ENCODE peak calls at places on chromosomes 5 and 9, in five cellular contexts. One of them, this sample, is unnamed.

GRCh38 chr9:98359569-98359968 is 104.1 kb upstream of the TBC1D2 start:
- DNase-seq in IMR-90: no peak
- DNase-seq in H9: no peak
- DNase-seq in neuronal stem cell: no peak
- DNase-seq in trophoblast cell: no peak
- DNase-seq in this sample: no peak

GRCh38 chr5:57221049-57221568 is 47.2 kb downstream of the GPBP1 start:
- DNase-seq in trophoblast cell: peak; percentile 59
- DNase-seq in H9: no peak
- DNase-seq in IMR-90: peak; percentile 65
- DNase-seq in neuronal stem cell: peak; percentile 59
- DNase-seq in this sample: peak; percentile 75

GRCh38 chr9:134679616-134680392 is 38.2 kb downstream of the COL5A1 start:
- DNase-seq in IMR-90: no peak
- DNase-seq in trophoblast cell: no peak
- DNase-seq in H9: no peak
- DNase-seq in neuronal stem cell: no peak
- DNase-seq in this sample: no peak

GRCh38 chr5:131209506-131210191 is 38.9 kb downstream of the LYRM7 start:
- DNase-seq in IMR-90: no peak
- DNase-seq in neuronal stem cell: no peak
- DNase-seq in H9: no peak
- DNase-seq in trophoblast cell: no peak
- DNase-seq in this sample: no peak

GRCh38 chr5:88396635-88397285 is 128.1 kb upstream of the TMEM161B start:
- DNase-seq in IMR-90: no peak
- DNase-seq in neuronal stem cell: no peak
- DNase-seq in trophoblast cell: no peak
- DNase-seq in H9: no peak
- DNase-seq in this sample: no peak

GRCh38 chr9:95048225-95049087 is 269.1 kb downstream of the FANCC start:
- DNase-seq in IMR-90: no peak
- DNase-seq in trophoblast cell: peak; percentile 50
- DNase-seq in H9: peak; percentile 79
- DNase-seq in neuronal stem cell: peak; percentile 56
- DNase-seq in this sample: peak; percentile 68

GRCh38 chr5:148653271-148653839 is 972 bp downstream of the HTR4 start:
- DNase-seq in neuronal stem cell: no peak
- DNase-seq in IMR-90: no peak
- DNase-seq in trophoblast cell: no peak
- DNase-seq in H9: no peak
- DNase-seq in this sample: no peak

GRCh38 chr9:21096172-21096900 is 18.6 kb upstream of the IFNB1 start:
- DNase-seq in neuronal stem cell: no peak
- DNase-seq in IMR-90: peak; percentile 61
- DNase-seq in H9: no peak
- DNase-seq in trophoblast cell: peak; percentile 85
- DNase-seq in this sample: peak; percentile 78

GRCh38 chr5:133274597-133274935 is 222.8 kb downstream of the HSPA4 start:
- DNase-seq in trophoblast cell: no peak
- DNase-seq in IMR-90: no peak
- DNase-seq in H9: no peak
- DNase-seq in neuronal stem cell: peak; percentile 48
- DNase-seq in this sample: no peak

GRCh38 chr9:121926417-121926816 is 166.7 kb downstream of the TTLL11 start:
- DNase-seq in IMR-90: no peak
- DNase-seq in neuronal stem cell: no peak
- DNase-seq in H9: no peak
- DNase-seq in trophoblast cell: no peak
- DNase-seq in this sample: no peak

GRCh38 chr5:40514986-40515385 is 164.7 kb upstream of the PTGER4 start:
- DNase-seq in neuronal stem cell: no peak
- DNase-seq in IMR-90: no peak
- DNase-seq in trophoblast cell: no peak
- DNase-seq in H9: no peak
- DNase-seq in this sample: no peak

GRCh38 chr5:66742083-66742895 is 146.1 kb downstream of the MAST4 start:
- DNase-seq in trophoblast cell: no peak
- DNase-seq in neuronal stem cell: no peak
- DNase-seq in IMR-90: no peak
- DNase-seq in H9: peak; percentile 36
- DNase-seq in this sample: no peak

GRCh38 chr9:86052556-86053468 is 46.5 kb downstream of the GOLM1 start:
- DNase-seq in IMR-90: no peak
- DNase-seq in trophoblast cell: no peak
- DNase-seq in neuronal stem cell: no peak
- DNase-seq in H9: no peak
- DNase-seq in this sample: no peak

GRCh38 chr9:131010482-131011273 is 1.7 kb downstream of the LAMC3 start:
- DNase-seq in IMR-90: no peak
- DNase-seq in trophoblast cell: no peak
- DNase-seq in H9: no peak
- DNase-seq in neuronal stem cell: no peak
- DNase-seq in this sample: no peak

GRCh38 chr9:133869674-133870419 is 122.3 kb downstream of the VAV2 start:
- DNase-seq in IMR-90: no peak
- DNase-seq in H9: no peak
- DNase-seq in trophoblast cell: no peak
- DNase-seq in neuronal stem cell: no peak
- DNase-seq in this sample: no peak

GRCh38 chr5:135850231-135850630 is 15.8 kb downstream of the SLC25A48 start:
- DNase-seq in trophoblast cell: no peak
- DNase-seq in neuronal stem cell: no peak
- DNase-seq in IMR-90: no peak
- DNase-seq in H9: no peak
- DNase-seq in this sample: no peak

GRCh38 chr5:107391787-107392186 is 278.9 kb downstream of the EFNA5 start:
- DNase-seq in IMR-90: no peak
- DNase-seq in H9: no peak
- DNase-seq in neuronal stem cell: no peak
- DNase-seq in trophoblast cell: no peak
- DNase-seq in this sample: no peak

GRCh38 chr5:89698028-89698427 is 711.5 kb downstream of the CETN3 start:
- DNase-seq in neuronal stem cell: no peak
- DNase-seq in IMR-90: no peak
- DNase-seq in H9: no peak
- DNase-seq in trophoblast cell: no peak
- DNase-seq in this sample: no peak

GRCh38 chr9:21656776-21657637 is 145.4 kb upstream of the MTAP start:
- DNase-seq in H9: no peak
- DNase-seq in neuronal stem cell: no peak
- DNase-seq in trophoblast cell: no peak
- DNase-seq in IMR-90: peak; percentile 87
- DNase-seq in this sample: no peak

GRCh38 chr9:93952119-93952783 is 2.9 kb downstream of the BARX1 start:
- DNase-seq in IMR-90: no peak
- DNase-seq in neuronal stem cell: no peak
- DNase-seq in trophoblast cell: no peak
- DNase-seq in H9: no peak
- DNase-seq in this sample: no peak

GRCh38 chr9:34443976-34444375 is 14.4 kb downstream of the FAM219A start:
- DNase-seq in trophoblast cell: no peak
- DNase-seq in H9: no peak
- DNase-seq in neuronal stem cell: no peak
- DNase-seq in IMR-90: no peak
- DNase-seq in this sample: no peak

GRCh38 chr5:143551765-143552164 is 148.3 kb upstream of the NR3C1 start:
- DNase-seq in trophoblast cell: no peak
- DNase-seq in IMR-90: peak; percentile 67
- DNase-seq in H9: no peak
- DNase-seq in neuronal stem cell: no peak
- DNase-seq in this sample: no peak

GRCh38 chr9:72364679-72365524 is at the start of gene ZFAND5:
- DNase-seq in H9: peak; percentile 97
- DNase-seq in trophoblast cell: peak; percentile 98
- DNase-seq in neuronal stem cell: peak; percentile 95
- DNase-seq in IMR-90: peak; percentile 98
- DNase-seq in this sample: peak; percentile 99

GRCh38 chr5:34474573-34475021 is 181.5 kb upstream of the RAI14 start:
- DNase-seq in trophoblast cell: peak; percentile 31
- DNase-seq in neuronal stem cell: peak; percentile 52
- DNase-seq in H9: peak; percentile 56
- DNase-seq in IMR-90: peak; percentile 77
- DNase-seq in this sample: peak; percentile 66

GRCh38 chr9:23858234-23858633 is 32.2 kb upstream of the ELAVL2 start:
- DNase-seq in IMR-90: no peak
- DNase-seq in neuronal stem cell: no peak
- DNase-seq in trophoblast cell: no peak
- DNase-seq in H9: no peak
- DNase-seq in this sample: no peak

GRCh38 chr9:79300153-79300552 is 271.6 kb upstream of the TLE4 start:
- DNase-seq in trophoblast cell: no peak
- DNase-seq in neuronal stem cell: no peak
- DNase-seq in IMR-90: no peak
- DNase-seq in H9: no peak
- DNase-seq in this sample: no peak

GRCh38 chr9:38621434-38622082 is 1.2 kb upstream of the ANKRD18A start:
- DNase-seq in neuronal stem cell: peak; percentile 37
- DNase-seq in trophoblast cell: peak; percentile 27
- DNase-seq in IMR-90: no peak
- DNase-seq in H9: peak; percentile 51
- DNase-seq in this sample: no peak

DNA sequence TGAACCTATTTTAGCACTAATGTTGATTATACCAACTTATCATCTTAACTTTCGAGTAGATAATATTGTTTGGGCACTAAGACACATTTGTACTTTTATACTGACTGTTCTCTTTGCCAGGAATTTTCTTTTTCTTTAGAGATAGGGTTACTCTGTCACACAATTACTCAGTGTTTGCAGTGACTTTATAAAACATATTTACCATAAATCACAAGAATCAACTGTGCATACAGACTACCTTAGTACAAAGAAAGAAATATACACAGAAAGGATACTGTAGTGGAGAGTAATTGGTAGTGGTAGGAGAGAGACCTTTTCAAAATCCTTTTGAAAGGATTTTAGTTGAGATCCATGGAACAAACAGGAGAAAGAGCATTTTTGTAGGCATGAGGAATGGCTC is 40.3 kb downstream of the KIAA1958 start:
- DNase-seq in H9: no peak
- DNase-seq in neuronal stem cell: no peak
- DNase-seq in trophoblast cell: no peak
- DNase-seq in IMR-90: no peak
- DNase-seq in this sample: no peak
- H3K14ac ChIP-seq in H9: no peak overlapping the region
- H3K14ac ChIP-seq in neuronal stem cell: no peak overlapping the region
- H3K14ac ChIP-seq in trophoblast cell: no peak overlapping the region
- H3K14ac ChIP-seq in IMR-90: no peak overlapping the region
- H3K14ac ChIP-seq in this sample: no peak overlapping the region

GRCh38 chr5:180211761-180212035 is 2.7 kb upstream of the RASGEF1C start:
- DNase-seq in neuronal stem cell: no peak
- DNase-seq in H9: no peak
- DNase-seq in IMR-90: no peak
- DNase-seq in trophoblast cell: no peak
- DNase-seq in this sample: no peak

GRCh38 chr5:180212363-180213255 is 3.6 kb upstream of the RASGEF1C start:
- DNase-seq in neuronal stem cell: no peak
- DNase-seq in IMR-90: peak; percentile 1
- DNase-seq in H9: no peak
- DNase-seq in trophoblast cell: no peak
- DNase-seq in this sample: no peak

GRCh38 chr5:180214870-180215737 is 6.1 kb upstream of the RASGEF1C start:
- DNase-seq in IMR-90: no peak
- DNase-seq in H9: no peak
- DNase-seq in trophoblast cell: no peak
- DNase-seq in neuronal stem cell: no peak
- DNase-seq in this sample: no peak

GRCh38 chr5:180213657-180214207 is 4.7 kb upstream of the RASGEF1C start:
- DNase-seq in IMR-90: no peak
- DNase-seq in neuronal stem cell: no peak
- DNase-seq in trophoblast cell: no peak
- DNase-seq in H9: no peak
- DNase-seq in this sample: no peak

DNA sequence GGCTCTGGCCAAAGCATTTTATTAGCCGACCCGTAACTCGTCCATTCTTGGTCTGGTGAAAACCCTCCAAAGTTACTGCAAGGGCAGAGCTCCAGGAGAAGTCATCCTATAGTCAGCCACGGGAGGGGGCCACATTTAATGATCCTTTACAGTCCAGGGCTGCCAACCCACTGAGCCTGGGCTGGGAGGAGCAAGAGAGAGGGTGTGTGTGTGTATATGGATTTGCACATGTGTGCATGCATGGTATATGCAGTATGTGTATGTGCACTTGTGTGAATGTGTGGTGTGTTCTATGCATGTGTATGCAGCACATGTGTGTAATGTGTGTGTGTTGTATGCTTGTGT is 4.2 kb upstream of the RASGEF1C start:
- DNase-seq in trophoblast cell: no peak
- DNase-seq in neuronal stem cell: no peak
- DNase-seq in H9: no peak
- DNase-seq in IMR-90: no peak
- DNase-seq in this sample: no peak
- H3K14ac ChIP-seq in trophoblast cell: no peak overlapping the region
- H3K14ac ChIP-seq in neuronal stem cell: no peak overlapping the region
- H3K14ac ChIP-seq in H9: no peak overlapping the region
- H3K14ac ChIP-seq in IMR-90: no peak overlapping the region
- H3K14ac ChIP-seq in this sample: no peak overlapping the region

GRCh38 chr9:112582371-112582770 is 95.7 kb downstream of the KIAA1958 start:
- DNase-seq in trophoblast cell: no peak
- DNase-seq in H9: no peak
- DNase-seq in IMR-90: no peak
- DNase-seq in neuronal stem cell: no peak
- DNase-seq in this sample: no peak
- H3K14ac ChIP-seq in trophoblast cell: no peak overlapping the region
- H3K14ac ChIP-seq in H9: no peak overlapping the region
- H3K14ac ChIP-seq in IMR-90: no peak overlapping the region
- H3K14ac ChIP-seq in neuronal stem cell: no peak overlapping the region
- H3K14ac ChIP-seq in this sample: no peak overlapping the region

GRCh38 chr5:77920350-77921046 is 144.4 kb upstream of the TBCA start:
- DNase-seq in H9: no peak
- DNase-seq in neuronal stem cell: no peak
- DNase-seq in IMR-90: no peak
- DNase-seq in trophoblast cell: no peak
- DNase-seq in this sample: no peak

GRCh38 chr5:77924081-77924480 is 147.9 kb upstream of the TBCA start:
- DNase-seq in H9: no peak
- DNase-seq in neuronal stem cell: no peak
- DNase-seq in trophoblast cell: peak; percentile 1
- DNase-seq in IMR-90: no peak
- DNase-seq in this sample: no peak

GRCh38 chr5:77923666-77924065 is 147.5 kb upstream of the TBCA start:
- DNase-seq in trophoblast cell: no peak
- DNase-seq in IMR-90: no peak
- DNase-seq in H9: no peak
- DNase-seq in neuronal stem cell: no peak
- DNase-seq in this sample: no peak

GRCh38 chr5:77925503-77925902 is 149.4 kb upstream of the TBCA start:
- DNase-seq in IMR-90: no peak
- DNase-seq in trophoblast cell: no peak
- DNase-seq in neuronal stem cell: no peak
- DNase-seq in H9: no peak
- DNase-seq in this sample: no peak

DNA sequence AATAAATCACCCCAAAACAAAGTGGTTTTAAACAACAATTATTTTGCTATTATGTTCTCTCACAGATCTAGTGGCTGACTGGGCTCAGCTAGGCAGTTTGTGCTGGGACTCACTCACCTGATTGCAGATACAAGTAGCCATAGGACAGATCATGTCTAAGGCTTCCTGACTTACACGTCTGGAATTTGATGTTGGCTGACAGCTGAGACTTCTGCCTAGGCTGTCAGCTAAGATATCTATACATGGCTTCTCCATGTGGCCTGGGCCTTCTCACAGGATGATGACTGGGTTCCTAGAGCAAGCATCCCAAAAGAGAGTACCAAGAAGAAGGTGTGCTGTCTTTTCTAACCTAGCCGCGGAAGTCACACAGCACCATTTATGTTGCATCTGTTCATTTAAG is 145.2 kb upstream of the TBCA start:
- DNase-seq in H9: no peak
- DNase-seq in trophoblast cell: peak; percentile 32
- DNase-seq in neuronal stem cell: no peak
- DNase-seq in IMR-90: no peak
- DNase-seq in this sample: no peak
- H3K14ac ChIP-seq in H9: no peak overlapping the region
- H3K14ac ChIP-seq in trophoblast cell: no peak overlapping the region
- H3K14ac ChIP-seq in neuronal stem cell: no peak overlapping the region
- H3K14ac ChIP-seq in IMR-90: no peak overlapping the region
- H3K14ac ChIP-seq in this sample: no peak overlapping the region

This sample was measured in mesenchymal stem cell.